ENCODE peak calls at places on chromosomes 7 and 10, in four cellular contexts. Q, T, R and K are unnamed samples.

GRCh38 chr7:18799899-18800298 is 304.4 kb downstream of the HDAC9 start:
- DNase-seq in Q (no peak), T (no peak), R (no peak), K (no peak)

GRCh38 chr10:7192831-7193348 is 217.9 kb downstream of the SFMBT2 start:
- DNase-seq in Q (no peak), T (no peak), R (no peak), K (no peak)

GRCh38 chr7:25861704-25862253 is 290.2 kb upstream of the NFE2L3 start:
- DNase-seq in Q (no peak), T (no peak), R (no peak), K (no peak)

GRCh38 chr7:119925890-119926289 is 347.1 kb upstream of the KCND2 start:
- DNase-seq in Q (no peak), T (no peak), R (no peak), K (no peak)

GRCh38 chr10:3995302-3996210 is 210.5 kb upstream of the KLF6 start:
- DNase-seq in Q (no peak), T (no peak), R (no peak), K (peak; percentile 40)

GRCh38 chr7:79454325-79454960 is 976 bp upstream of the MAGI2 start:
- DNase-seq in Q (peak; percentile 32), T (peak; percentile 52), R (peak; percentile 67), K (peak; percentile 39)

GRCh38 chr10:57993302-57993701 is 274.4 kb downstream of the IPMK start:
- DNase-seq in Q (no peak), T (no peak), R (no peak), K (no peak)

GRCh38 chr10:100006241-100006886 is 3.4 kb downstream of the DNMBP start:
- DNase-seq in Q (no peak), T (peak; percentile 70), R (no peak), K (peak; percentile 62)

GRCh38 chr7:86904949-86905834 is 154.3 kb downstream of the ELAPOR2 start:
- DNase-seq in Q (no peak), T (peak; percentile 24), R (no peak), K (no peak)

GRCh38 chr10:20888620-20889337 is 8.3 kb downstream of the NEBL start:
- DNase-seq in Q (no peak), T (no peak), R (no peak), K (no peak)

GRCh38 chr10:71367279-71367678 is 29.4 kb upstream of the CDH23 start:
- DNase-seq in Q (no peak), T (no peak), R (no peak), K (no peak)

GRCh38 chr7:5422324-5423271 is 1.0 kb downstream of the TNRC18 start:
- DNase-seq in Q (no peak), T (peak; percentile 49), R (peak; percentile 53), K (peak; percentile 29)

GRCh38 chr10:86966008-86966654 is 2.2 kb upstream of the ADIRF start:
- DNase-seq in Q (no peak), T (no peak), R (no peak), K (peak; percentile 25)

GRCh38 chr7:30556854-30557644 is 37.6 kb upstream of the GARS1 start:
- DNase-seq in Q (no peak), T (no peak), R (no peak), K (no peak)

GRCh38 chr10:128268015-128268722 is 141.9 kb upstream of the MKI67 start:
- DNase-seq in Q (no peak), T (peak; percentile 85), R (no peak), K (no peak)

GRCh38 chr10:102648889-102649752 is 4.8 kb downstream of the TRIM8 start:
- DNase-seq in Q (peak; percentile 32), T (no peak), R (no peak), K (no peak)

GRCh38 chr10:49333192-49333591 is 34.2 kb downstream of the C10orf71 start:
- DNase-seq in Q (no peak), T (no peak), R (no peak), K (no peak)

GRCh38 chr10:14687340-14687739 is 87.4 kb downstream of the FAM107B start:
- DNase-seq in Q (no peak), T (no peak), R (no peak), K (no peak)

GRCh38 chr10:102280397-102281015 is 35.2 kb downstream of the GBF1 start:
- DNase-seq in Q (peak; percentile 73), T (no peak), R (no peak), K (no peak)

GRCh38 chr7:135930565-135931423 is 46.4 kb downstream of the MTPN start:
- DNase-seq in Q (no peak), T (no peak), R (no peak), K (no peak)

GRCh38 chr7:150515752-150516151 is 1.1 kb downstream of the GIMAP7 start:
- DNase-seq in Q (no peak), T (no peak), R (no peak), K (no peak)

GRCh38 chr7:150513758-150514157 is 914 bp upstream of the GIMAP7 start:
- DNase-seq in Q (no peak), T (no peak), R (no peak), K (no peak)

GRCh38 chr7:150514748-150515222 is at the start of gene GIMAP7:
- DNase-seq in Q (no peak), T (peak; percentile 9), R (no peak), K (peak; percentile 31)

GRCh38 chr7:150516956-150517355 is 2.3 kb downstream of the GIMAP7 start:
- DNase-seq in Q (no peak), T (no peak), R (no peak), K (no peak)

DNA sequence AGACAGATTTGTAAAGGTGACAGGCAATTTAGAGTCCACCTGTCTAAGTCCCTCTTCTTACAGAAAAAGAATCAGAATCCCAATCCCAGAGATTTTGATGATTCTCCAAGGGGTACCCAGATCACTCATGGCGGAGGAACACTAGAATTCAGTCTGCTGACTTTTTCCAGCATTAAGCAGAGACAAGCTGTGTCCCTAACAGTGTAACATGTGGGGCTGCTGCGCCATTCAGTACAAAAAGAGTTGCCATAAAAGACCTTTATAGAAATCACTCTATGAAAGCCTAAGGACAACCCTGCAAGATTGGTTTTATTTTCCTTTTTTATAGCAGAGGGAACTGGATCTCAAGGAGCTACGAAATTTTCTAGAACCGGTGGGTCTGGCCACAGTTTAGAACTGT is 576 bp downstream of the GIMAP7 start:
- DNase-seq in Q (no peak), T (no peak), R (no peak), K (no peak)
- H3K4me3 ChIP-seq in Q (peak overlapping the region; percentile 61), T (no peak overlapping the region), R (peak overlapping the region; percentile 10), K (peak overlapping the region; percentile 25)

DNA sequence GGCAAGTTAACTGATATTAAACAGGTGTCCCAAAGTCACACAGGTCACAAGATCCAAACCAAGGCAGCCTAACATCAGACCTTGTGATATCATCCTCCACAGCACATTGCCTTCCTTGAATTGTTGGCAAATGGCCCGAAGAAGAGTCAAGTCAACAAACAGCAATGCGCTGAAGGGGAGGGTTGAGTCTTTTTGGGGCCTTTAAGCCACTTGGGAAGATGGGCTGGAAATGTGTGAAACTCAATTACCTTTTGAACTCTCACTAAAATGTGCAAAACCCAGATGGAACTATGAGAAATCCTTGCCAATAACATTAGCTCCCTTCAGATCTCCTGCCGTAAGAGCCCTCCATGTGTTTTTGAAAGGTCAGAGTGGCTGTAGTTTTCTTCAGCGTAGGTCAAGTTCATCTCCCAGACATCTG is 47.9 kb upstream of the STK17A start:
- DNase-seq in Q (no peak), T (no peak), R (no peak), K (peak; percentile 24)
- H3K27ac ChIP-seq in Q (peak overlapping the region; percentile 4), T (peak overlapping the region; percentile 4), R (peak overlapping the region; percentile 60), K (peak overlapping the region; percentile 59)

GRCh38 chr7:152617056-152617455 is 58.9 kb downstream of the XRCC2 start:
- DNase-seq in Q (no peak), T (no peak), R (no peak), K (no peak)

GRCh38 chr7:152618427-152618826 is 57.5 kb downstream of the XRCC2 start:
- DNase-seq in Q (no peak), T (no peak), R (no peak), K (no peak)

GRCh38 chr7:152619027-152619739 is 56.8 kb downstream of the XRCC2 start:
- DNase-seq in Q (no peak), T (no peak), R (no peak), K (no peak)

GRCh38 chr7:152615052-152615741 is 60.7 kb downstream of the XRCC2 start:
- DNase-seq in Q (no peak), T (peak; percentile 32), R (peak; percentile 21), K (no peak)
- H3K4me3 ChIP-seq in Q (peak overlapping the region; percentile 30), T (no peak overlapping the region), R (no peak overlapping the region), K (no peak overlapping the region)

GRCh38 chr10:35203744-35204143 is 77.1 kb downstream of the CREM start:
- DNase-seq in Q (no peak), T (no peak), R (no peak), K (no peak)

GRCh38 chr10:35201234-35201633 is 74.6 kb downstream of the CREM start:
- DNase-seq in Q (no peak), T (no peak), R (no peak), K (no peak)

GRCh38 chr10:35204650-35205319 is 78.1 kb downstream of the CREM start:
- DNase-seq in Q (no peak), T (no peak), R (no peak), K (no peak)

GRCh38 chr10:35202050-35202449 is 75.4 kb downstream of the CREM start:
- DNase-seq in Q (no peak), T (no peak), R (no peak), K (no peak)

DNA sequence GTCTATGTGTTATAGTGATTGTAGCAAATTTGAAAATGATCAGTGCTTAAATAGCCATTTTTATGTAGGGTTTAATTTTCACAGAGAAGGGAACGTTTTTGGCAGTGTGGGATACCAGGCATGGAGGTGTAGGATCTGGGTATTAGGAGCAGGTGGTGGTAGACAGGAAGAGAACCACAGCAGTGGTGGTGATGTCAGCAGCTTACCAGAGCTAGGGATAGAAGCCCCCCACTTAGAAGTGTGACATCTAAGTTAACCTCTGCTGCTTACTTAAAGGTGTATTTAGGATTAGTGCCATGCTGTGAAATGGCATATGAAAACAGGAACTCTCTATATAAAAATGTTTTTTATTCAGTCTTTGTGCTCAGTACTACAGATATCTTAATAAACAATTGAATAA is 73.8 kb downstream of the CREM start:
- DNase-seq in Q (no peak), T (no peak), R (no peak), K (no peak)
- H3K27ac ChIP-seq in Q (no peak overlapping the region), T (no peak overlapping the region), R (no peak overlapping the region), K (no peak overlapping the region)

GRCh38 chr7:11192506-11192905 is 218.8 kb downstream of the PHF14 start:
- DNase-seq in Q (no peak), T (no peak), R (no peak), K (no peak)

GRCh38 chr7:11195502-11195901 is 221.8 kb downstream of the PHF14 start:
- DNase-seq in Q (no peak), T (no peak), R (no peak), K (no peak)

GRCh38 chr7:11193131-11193867 is 219.6 kb downstream of the PHF14 start:
- DNase-seq in Q (no peak), T (peak; percentile 20), R (peak; percentile 49), K (no peak)

GRCh38 chr7:11194492-11194891 is 220.8 kb downstream of the PHF14 start:
- DNase-seq in Q (no peak), T (no peak), R (no peak), K (no peak)

GRCh38 chr7:11193888-11194287 is 220.2 kb downstream of the PHF14 start:
- DNase-seq in Q (no peak), T (no peak), R (no peak), K (no peak)
- H3K4me3 ChIP-seq in Q (peak overlapping the region; percentile 56), T (no peak overlapping the region), R (no peak overlapping the region), K (no peak overlapping the region)